ENCODE peak calls at places on chromosome 21, in six cellular contexts. V is heart left ventricle, W is K562, Z is tibial nerve, D is endothelial cell of umbilical vein, N is IMR-90. R is an unnamed sample.

GRCh38 chr21:15278279-15278678 is 213.5 kb upstream of the NRIP1 start:
- DNase-seq in D (no peak), W (no peak), Z (no peak), V (no peak), N (no peak), R (no peak)

GRCh38 chr21:17118638-17119384 is 394.0 kb upstream of the CXADR start:
- DNase-seq in D (peak), N (no peak), V (peak), W (no peak), Z (no peak), R (no peak)

GRCh38 chr21:33290441-33290840 is 24.3 kb downstream of the IL10RB start:
- DNase-seq in N (no peak), Z (no peak), D (no peak), W (no peak), V (no peak), R (no peak)

GRCh38 chr21:21205604-21206003 is 207.4 kb downstream of the NCAM2 start:
- DNase-seq in N (no peak), Z (no peak), W (no peak), D (no peak), V (no peak), R (no peak)

GRCh38 chr21:33058468-33059318 is 11.2 kb upstream of the OLIG1 start:
- DNase-seq in N (no peak), V (peak), D (no peak), Z (no peak), W (no peak), R (no peak)

GRCh38 chr21:15442743-15443142 is 287.0 kb upstream of the USP25 start:
- DNase-seq in W (no peak), N (no peak), D (no peak), V (no peak), Z (no peak), R (no peak)

GRCh38 chr21:21845901-21846396 is 847.7 kb downstream of the NCAM2 start:
- DNase-seq in D (no peak), N (no peak), W (no peak), Z (no peak), V (no peak), R (no peak)

GRCh38 chr21:46054031-46054430 is 43.9 kb upstream of the COL6A2 start:
- DNase-seq in D (no peak), V (no peak), N (no peak), W (no peak), Z (no peak), R (no peak)

GRCh38 chr21:42282021-42282420 is 33.2 kb downstream of the TFF3 start:
- DNase-seq in W (no peak), Z (no peak), V (no peak), N (no peak), D (no peak), R (no peak)

GRCh38 chr21:32193066-32193465 is 85.8 kb downstream of the MIS18A start:
- DNase-seq in N (no peak), Z (no peak), W (no peak), D (no peak), V (no peak), R (no peak)

GRCh38 chr21:46294647-46295176 is 8.6 kb downstream of the YBEY start:
- DNase-seq in N (peak), W (peak), V (peak), Z (no peak), D (no peak), R (peak)

GRCh38 chr21:20591294-20591693 is 406.9 kb upstream of the NCAM2 start:
- DNase-seq in D (no peak), N (no peak), Z (no peak), W (no peak), V (no peak), R (no peak)

GRCh38 chr21:38273745-38274544 is 17.2 kb downstream of the KCNJ15 start:
- DNase-seq in N (peak), Z (peak), W (no peak), V (no peak), D (no peak), R (no peak)

GRCh38 chr21:38267991-38268858 is 11.4 kb downstream of the KCNJ15 start:
- DNase-seq in Z (no peak), D (peak), N (no peak), V (no peak), W (no peak), R (no peak)

GRCh38 chr21:38268859-38269566 is 12.2 kb downstream of the KCNJ15 start:
- DNase-seq in W (no peak), V (no peak), D (no peak), Z (no peak), N (no peak), R (no peak)

GRCh38 chr21:38269567-38269917 is 12.8 kb downstream of the KCNJ15 start:
- DNase-seq in Z (no peak), V (no peak), D (no peak), W (no peak), N (no peak), R (no peak)

GRCh38 chr21:38272215-38272614 is 15.4 kb downstream of the KCNJ15 start:
- DNase-seq in Z (no peak), W (no peak), N (no peak), V (no peak), D (no peak), R (no peak)
- TF ChIP-seq POLR2A in Z (no peak), W (no peak), N (no peak), V (no peak), D (no peak), R (no peak)

DNA sequence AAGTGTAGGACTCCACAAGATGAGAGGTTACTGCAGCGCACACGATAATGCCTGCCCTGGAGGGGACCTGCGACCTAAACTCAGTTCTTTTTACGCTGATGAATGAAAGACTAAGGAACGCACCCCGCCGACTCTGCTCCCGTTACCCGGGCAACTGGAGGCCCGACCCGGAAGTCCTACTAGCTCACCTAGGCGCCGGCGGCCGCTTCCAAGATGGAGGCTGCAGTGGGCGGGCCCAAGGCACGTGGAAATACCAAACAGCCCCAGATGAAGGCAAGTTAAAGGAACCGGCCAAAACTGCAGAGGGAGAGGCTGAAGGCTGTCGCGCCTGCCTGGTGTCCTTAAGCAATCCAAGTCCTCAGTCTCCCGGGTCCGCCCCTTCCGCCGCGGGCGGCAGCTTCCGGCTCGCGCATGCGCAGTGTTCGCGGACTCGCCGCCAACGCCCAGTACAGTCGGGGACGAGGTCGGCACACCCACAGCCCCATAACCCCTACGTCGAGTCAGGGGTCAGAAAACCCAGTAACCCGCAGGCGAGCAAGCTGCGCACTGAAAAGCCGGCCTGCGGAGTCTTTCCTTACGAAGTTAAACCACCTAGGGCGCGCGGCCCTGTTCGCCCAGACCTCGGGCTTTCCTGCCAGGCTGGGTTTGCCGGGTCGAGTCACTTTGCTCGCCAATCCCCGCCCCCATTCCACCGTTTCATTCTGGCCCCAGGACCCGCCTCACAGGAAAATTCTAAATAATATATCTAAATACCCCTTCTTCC is at the start of gene SETD4:
- DNase-seq in D (peak), W (peak), V (peak), Z (peak), N (peak), R (peak)
- TF ChIP-seq POLR2A in D (peak), W (peak), V (peak), Z (peak), N (peak), R (peak)

GRCh38 chr21:43908167-43908566 is 43.1 kb downstream of the AGPAT3 start:
- DNase-seq in W (no peak), V (no peak), Z (no peak), D (no peak), N (no peak), R (no peak)
- TF ChIP-seq POLR2A in W (no peak), V (no peak), Z (no peak), D (no peak), N (no peak), R (no peak)

GRCh38 chr21:44090332-44090731 is 16.9 kb upstream of the PWP2 start:
- DNase-seq in D (no peak), V (no peak), Z (no peak), N (no peak), W (no peak), R (no peak)
- TF ChIP-seq POLR2A in D (no peak), V (no peak), Z (no peak), N (no peak), W (no peak), R (no peak)

GRCh38 chr21:36385233-36385908 is at the start of gene CHAF1B:
- DNase-seq in V (peak), W (peak), Z (peak), N (peak), D (peak), R (peak)
- TF ChIP-seq POLR2A in V (peak), W (peak), Z (no peak), N (peak), D (peak), R (peak)

GRCh38 chr21:18548249-18548648 is 144.7 kb upstream of the TMPRSS15 start:
- DNase-seq in V (no peak), D (no peak), W (no peak), Z (no peak), N (no peak), R (no peak)
- TF ChIP-seq POLR2A in V (no peak), D (no peak), W (no peak), Z (no peak), N (no peak), R (no peak)